ENCODE peak calls at places on chromosomes 2 and 18, in ten cellular contexts. One of them, this sample, is unnamed.
A peak's percentile ranks its signal among the peaks of the same experiment; 100 is the strongest.

GRCh38 chr2:161824226-161824625 is 200.0 kb downstream of the SLC4A10 start:
- DNase-seq in lower leg skin: no peak
- DNase-seq in amniotic stem cell: no peak
- DNase-seq in GM10248: no peak
- DNase-seq in NCI-H1092 treated with DMSO at 0.1 percent for 48 hours: no peak
- DNase-seq in H54: no peak
- DNase-seq in EL: no peak
- DNase-seq in ELR: no peak
- DNase-seq in heart left ventricle: no peak
- DNase-seq in neural crest cell: no peak
- DNase-seq in this sample: no peak

GRCh38 chr18:44537521-44537920 is 143.2 kb upstream of the SETBP1 start:
- DNase-seq in NCI-H1092 treated with DMSO at 0.1 percent for 48 hours: no peak
- DNase-seq in heart left ventricle: no peak
- DNase-seq in H54: no peak
- DNase-seq in GM10248: no peak
- DNase-seq in lower leg skin: no peak
- DNase-seq in neural crest cell: no peak
- DNase-seq in ELR: peak; percentile 67
- DNase-seq in amniotic stem cell: peak; percentile 88
- DNase-seq in EL: peak; percentile 96
- DNase-seq in this sample: no peak

GRCh38 chr2:72182547-72183460 is 35.1 kb upstream of the CYP26B1 start:
- DNase-seq in heart left ventricle: peak; percentile 47
- DNase-seq in H54: no peak
- DNase-seq in neural crest cell: no peak
- DNase-seq in ELR: no peak
- DNase-seq in NCI-H1092 treated with DMSO at 0.1 percent for 48 hours: no peak
- DNase-seq in amniotic stem cell: no peak
- DNase-seq in lower leg skin: no peak
- DNase-seq in EL: no peak
- DNase-seq in GM10248: no peak
- DNase-seq in this sample: no peak

GRCh38 chr2:74179063-74179865 is 585 bp upstream of the MOB1A start:
- DNase-seq in lower leg skin: no peak
- DNase-seq in EL: no peak
- DNase-seq in H54: no peak
- DNase-seq in ELR: no peak
- DNase-seq in NCI-H1092 treated with DMSO at 0.1 percent for 48 hours: no peak
- DNase-seq in neural crest cell: no peak
- DNase-seq in heart left ventricle: no peak
- DNase-seq in GM10248: no peak
- DNase-seq in amniotic stem cell: no peak
- DNase-seq in this sample: no peak

GRCh38 chr2:138948070-138948539 is 167.9 kb upstream of the NXPH2 start:
- DNase-seq in amniotic stem cell: peak; percentile 89
- DNase-seq in H54: peak; percentile 21
- DNase-seq in EL: peak; percentile 25
- DNase-seq in NCI-H1092 treated with DMSO at 0.1 percent for 48 hours: no peak
- DNase-seq in GM10248: peak; percentile 8
- DNase-seq in heart left ventricle: no peak
- DNase-seq in neural crest cell: no peak
- DNase-seq in ELR: peak; percentile 95
- DNase-seq in lower leg skin: no peak
- DNase-seq in this sample: peak; percentile 96

GRCh38 chr18:43526436-43527150 is 249.3 kb upstream of the SYT4 start:
- DNase-seq in GM10248: no peak
- DNase-seq in heart left ventricle: no peak
- DNase-seq in lower leg skin: no peak
- DNase-seq in neural crest cell: no peak
- DNase-seq in EL: no peak
- DNase-seq in H54: no peak
- DNase-seq in NCI-H1092 treated with DMSO at 0.1 percent for 48 hours: no peak
- DNase-seq in amniotic stem cell: no peak
- DNase-seq in ELR: no peak
- DNase-seq in this sample: no peak

GRCh38 chr2:3784731-3785130 is 81.4 kb downstream of the DCDC2C start:
- DNase-seq in heart left ventricle: no peak
- DNase-seq in EL: peak; percentile 20
- DNase-seq in GM10248: no peak
- DNase-seq in neural crest cell: no peak
- DNase-seq in NCI-H1092 treated with DMSO at 0.1 percent for 48 hours: no peak
- DNase-seq in lower leg skin: no peak
- DNase-seq in ELR: peak; percentile 22
- DNase-seq in H54: no peak
- DNase-seq in amniotic stem cell: no peak
- DNase-seq in this sample: no peak

GRCh38 chr2:70830333-70830732 is 5.3 kb downstream of the CD207 start:
- DNase-seq in neural crest cell: no peak
- DNase-seq in NCI-H1092 treated with DMSO at 0.1 percent for 48 hours: no peak
- DNase-seq in EL: no peak
- DNase-seq in H54: no peak
- DNase-seq in lower leg skin: no peak
- DNase-seq in heart left ventricle: no peak
- DNase-seq in amniotic stem cell: no peak
- DNase-seq in GM10248: no peak
- DNase-seq in ELR: no peak
- DNase-seq in this sample: no peak

GRCh38 chr2:146037334-146037870 is 1517.5 kb upstream of the ZEB2 start:
- DNase-seq in heart left ventricle: no peak
- DNase-seq in H54: no peak
- DNase-seq in EL: peak; percentile 78
- DNase-seq in lower leg skin: no peak
- DNase-seq in neural crest cell: no peak
- DNase-seq in amniotic stem cell: no peak
- DNase-seq in ELR: peak; percentile 15
- DNase-seq in GM10248: no peak
- DNase-seq in NCI-H1092 treated with DMSO at 0.1 percent for 48 hours: no peak
- DNase-seq in this sample: no peak

GRCh38 chr18:65788373-65788772 is 37.6 kb downstream of the CDH7 start:
- DNase-seq in neural crest cell: no peak
- DNase-seq in lower leg skin: no peak
- DNase-seq in heart left ventricle: no peak
- DNase-seq in ELR: no peak
- DNase-seq in GM10248: no peak
- DNase-seq in amniotic stem cell: no peak
- DNase-seq in H54: no peak
- DNase-seq in NCI-H1092 treated with DMSO at 0.1 percent for 48 hours: peak; percentile 75
- DNase-seq in EL: no peak
- DNase-seq in this sample: no peak

GRCh38 chr2:24984912-24985311 is 13.2 kb upstream of the DNAJC27 start:
- DNase-seq in heart left ventricle: peak; percentile 78
- DNase-seq in EL: no peak
- DNase-seq in GM10248: no peak
- DNase-seq in NCI-H1092 treated with DMSO at 0.1 percent for 48 hours: peak; percentile 76
- DNase-seq in neural crest cell: peak; percentile 13
- DNase-seq in ELR: no peak
- DNase-seq in lower leg skin: no peak
- DNase-seq in amniotic stem cell: no peak
- DNase-seq in H54: no peak
- DNase-seq in this sample: no peak

GRCh38 chr2:238120463-238121298 is 17.8 kb upstream of the KLHL30 start:
- DNase-seq in amniotic stem cell: no peak
- DNase-seq in neural crest cell: no peak
- DNase-seq in ELR: peak; percentile 25
- DNase-seq in EL: peak; percentile 31
- DNase-seq in H54: no peak
- DNase-seq in NCI-H1092 treated with DMSO at 0.1 percent for 48 hours: no peak
- DNase-seq in heart left ventricle: peak; percentile 38
- DNase-seq in lower leg skin: no peak
- DNase-seq in GM10248: no peak
- DNase-seq in this sample: no peak

GRCh38 chr2:157905092-157905491 is 29.0 kb upstream of the ACVR1 start:
- DNase-seq in NCI-H1092 treated with DMSO at 0.1 percent for 48 hours: no peak
- DNase-seq in ELR: no peak
- DNase-seq in GM10248: no peak
- DNase-seq in amniotic stem cell: no peak
- DNase-seq in EL: no peak
- DNase-seq in lower leg skin: no peak
- DNase-seq in neural crest cell: no peak
- DNase-seq in heart left ventricle: no peak
- DNase-seq in H54: no peak
- DNase-seq in this sample: no peak

GRCh38 chr18:59848002-59848401 is 51.8 kb upstream of the PMAIP1 start:
- DNase-seq in GM10248: peak; percentile 69
- DNase-seq in EL: no peak
- DNase-seq in amniotic stem cell: no peak
- DNase-seq in lower leg skin: no peak
- DNase-seq in NCI-H1092 treated with DMSO at 0.1 percent for 48 hours: no peak
- DNase-seq in heart left ventricle: no peak
- DNase-seq in H54: no peak
- DNase-seq in ELR: no peak
- DNase-seq in neural crest cell: no peak
- DNase-seq in this sample: no peak

GRCh38 chr2:10305715-10306114 is 3.0 kb downstream of the HPCAL1 start:
- DNase-seq in lower leg skin: no peak
- DNase-seq in EL: no peak
- DNase-seq in NCI-H1092 treated with DMSO at 0.1 percent for 48 hours: no peak
- DNase-seq in heart left ventricle: no peak
- DNase-seq in amniotic stem cell: no peak
- DNase-seq in H54: no peak
- DNase-seq in neural crest cell: no peak
- DNase-seq in GM10248: no peak
- DNase-seq in ELR: peak; percentile 35
- DNase-seq in this sample: no peak

GRCh38 chr2:165274698-165275097 is 35.5 kb downstream of the SCN2A start:
- DNase-seq in amniotic stem cell: no peak
- DNase-seq in heart left ventricle: peak; percentile 71
- DNase-seq in H54: no peak
- DNase-seq in ELR: no peak
- DNase-seq in lower leg skin: peak; percentile 94
- DNase-seq in GM10248: no peak
- DNase-seq in EL: no peak
- DNase-seq in neural crest cell: no peak
- DNase-seq in NCI-H1092 treated with DMSO at 0.1 percent for 48 hours: no peak
- DNase-seq in this sample: no peak

This sample was measured in SW 1271.